ENCODE peak calls at places on chromosome 15, in seven cellular contexts. E, W, J, L, C, Z and D are unnamed samples.

GRCh38 chr15:28994830-28995180 is 109.0 kb downstream of the APBA2 start:
- DNase-seq in E (no peak), W (no peak), J (no peak), L (no peak), C (no peak), Z (no peak), D (no peak)

GRCh38 chr15:85554852-85555521 is 174.6 kb downstream of the AKAP13 start:
- DNase-seq in E (no peak), W (no peak), J (no peak), L (no peak), C (no peak), Z (no peak), D (no peak)

GRCh38 chr15:95698971-95699370 is 631.5 kb upstream of the NR2F2 start:
- DNase-seq in E (no peak), W (no peak), J (no peak), L (no peak), C (no peak), Z (peak), D (no peak)

GRCh38 chr15:59556405-59556804 is 55.2 kb upstream of the GCNT3 start:
- DNase-seq in E (no peak), W (no peak), J (no peak), L (no peak), C (no peak), Z (no peak), D (no peak)

GRCh38 chr15:36313021-36313420 is 266.4 kb upstream of the CDIN1 start:
- DNase-seq in E (no peak), W (no peak), J (no peak), L (no peak), C (no peak), Z (peak), D (peak)

GRCh38 chr15:29821416-29822099 is 710 bp downstream of the TJP1 start:
- DNase-seq in E (peak), W (peak), J (peak), L (no peak), C (peak), Z (peak), D (peak)

GRCh38 chr15:70032509-70032908 is 65.2 kb downstream of the TLE3 start:
- DNase-seq in E (no peak), W (no peak), J (no peak), L (no peak), C (no peak), Z (no peak), D (no peak)

GRCh38 chr15:90213123-90213817 is 12.1 kb downstream of the SEMA4B start:
- DNase-seq in E (peak), W (no peak), J (no peak), L (no peak), C (no peak), Z (no peak), D (no peak)

GRCh38 chr15:65466901-65467300 is 44.2 kb upstream of the IGDCC4 start:
- DNase-seq in E (no peak), W (no peak), J (no peak), L (no peak), C (no peak), Z (peak), D (no peak)

GRCh38 chr15:63971427-63971805 is 74.9 kb downstream of the DAPK2 start:
- DNase-seq in E (no peak), W (no peak), J (peak), L (peak), C (no peak), Z (no peak), D (no peak)

GRCh38 chr15:70422342-70422741 is 324.6 kb upstream of the TLE3 start:
- DNase-seq in E (no peak), W (no peak), J (no peak), L (no peak), C (no peak), Z (no peak), D (no peak)

GRCh38 chr15:31340047-31340446 is 13.4 kb downstream of the KLF13 start:
- DNase-seq in E (no peak), W (no peak), J (peak), L (no peak), C (no peak), Z (no peak), D (no peak)

GRCh38 chr15:72156928-72157327 is 38.7 kb downstream of the SENP8 start:
- DNase-seq in E (no peak), W (no peak), J (no peak), L (no peak), C (no peak), Z (no peak), D (no peak)

GRCh38 chr15:85010472-85011209 is 29.0 kb downstream of the PDE8A start:
- DNase-seq in E (no peak), W (peak), J (no peak), L (no peak), C (no peak), Z (no peak), D (no peak)

GRCh38 chr15:46938169-46938568 is 779.1 kb upstream of the SEMA6D start:
- DNase-seq in E (no peak), W (no peak), J (no peak), L (no peak), C (no peak), Z (no peak), D (no peak)

GRCh38 chr15:81327526-81327925 is 3.6 kb upstream of the STARD5 start:
- DNase-seq in E (no peak), W (peak), J (no peak), L (no peak), C (no peak), Z (peak), D (peak)